ENCODE peak calls at places on chromosomes 4 and X, in four cellular contexts. M is GM12865, Q is keratinocyte, T is choroid plexus epithelial cell. V is an unnamed sample.

GRCh38 chr4:88937081-88937480 is 119.9 kb downstream of the FAM13A start:
- DNase-seq in T (peak), M (no peak), Q (no peak), V (no peak)

GRCh38 chr4:38131371-38132139 is 171.4 kb downstream of the PTTG2 start:
- DNase-seq in M (peak), T (peak), Q (no peak), V (peak)

GRCh38 chrX:15838017-15838416 is 16.6 kb downstream of the AP1S2 start:
- DNase-seq in Q (no peak), T (no peak), M (peak), V (no peak)

GRCh38 chrX:153065389-153065788 is 6.9 kb upstream of the PNMA6A start:
- DNase-seq in M (no peak), Q (no peak), T (no peak), V (no peak)

GRCh38 chr4:147071341-147071740 is 125.7 kb upstream of the TTC29 start:
- DNase-seq in M (no peak), T (no peak), Q (no peak), V (no peak)

GRCh38 chrX:23248187-23248586 is 86.5 kb upstream of the PTCHD1 start:
- DNase-seq in T (no peak), Q (no peak), M (no peak), V (no peak)

GRCh38 chrX:118603981-118604380 is 108.4 kb downstream of the DOCK11 start:
- DNase-seq in Q (no peak), M (peak), T (peak), V (peak)

GRCh38 chrX:48456628-48457027 is 13.4 kb downstream of the SLC38A5 start:
- DNase-seq in M (no peak), T (no peak), Q (no peak), V (no peak)

GRCh38 chrX:81195712-81196111 is 6.0 kb downstream of the HMGN5 start:
- DNase-seq in Q (no peak), M (peak), T (peak), V (peak)

GRCh38 chrX:68428431-68428830 is 4.9 kb downstream of the OPHN1 start:
- DNase-seq in T (peak), M (no peak), Q (peak), V (peak)

GRCh38 chrX:9339603-9340569 is 125.0 kb upstream of the TBL1X start:
- DNase-seq in T (no peak), Q (no peak), M (peak), V (no peak)

GRCh38 chrX:9343971-9344370 is 120.9 kb upstream of the TBL1X start:
- DNase-seq in Q (no peak), M (no peak), T (no peak), V (no peak)

GRCh38 chrX:9341305-9342201 is 123.3 kb upstream of the TBL1X start:
- DNase-seq in Q (no peak), T (peak), M (peak), V (peak)

GRCh38 chrX:9340619-9341304 is 124.1 kb upstream of the TBL1X start:
- DNase-seq in T (peak), Q (no peak), M (peak), V (peak)

GRCh38 chrX:9342581-9343051 is 122.2 kb upstream of the TBL1X start:
- DNase-seq in Q (no peak), T (peak), M (peak), V (peak)
- H3K4me3 ChIP-seq in Q (no peak), T (peak), M (no peak), V (peak)

GRCh38 chr4:94171616-94172015 is 36.0 kb upstream of the SMARCAD1 start:
- DNase-seq in Q (no peak), M (no peak), T (peak), V (peak)
- TF ChIP-seq CTCF in Q (no peak), M (peak), T (peak), V (peak)

GRCh38 chr4:173073939-173074500 is 94.6 kb upstream of the GALNT7 start:
- DNase-seq in T (no peak), Q (no peak), M (no peak), V (no peak)
- H3K4me3 ChIP-seq in T (no peak), Q (no peak), M (no peak), V (no peak)

GRCh38 chr4:101035522-101035921 is 311.8 kb downstream of the PPP3CA start:
- DNase-seq in Q (no peak), M (no peak), T (no peak), V (no peak)

GRCh38 chr4:101037938-101038413 is 309.4 kb downstream of the PPP3CA start:
- DNase-seq in Q (no peak), M (peak), T (no peak), V (no peak)

GRCh38 chr4:101037249-101037648 is 310.1 kb downstream of the PPP3CA start:
- DNase-seq in Q (peak), M (no peak), T (no peak), V (no peak)

GRCh38 chr4:101031971-101032370 is 315.4 kb downstream of the PPP3CA start:
- DNase-seq in Q (no peak), M (no peak), T (no peak), V (no peak)

DNA sequence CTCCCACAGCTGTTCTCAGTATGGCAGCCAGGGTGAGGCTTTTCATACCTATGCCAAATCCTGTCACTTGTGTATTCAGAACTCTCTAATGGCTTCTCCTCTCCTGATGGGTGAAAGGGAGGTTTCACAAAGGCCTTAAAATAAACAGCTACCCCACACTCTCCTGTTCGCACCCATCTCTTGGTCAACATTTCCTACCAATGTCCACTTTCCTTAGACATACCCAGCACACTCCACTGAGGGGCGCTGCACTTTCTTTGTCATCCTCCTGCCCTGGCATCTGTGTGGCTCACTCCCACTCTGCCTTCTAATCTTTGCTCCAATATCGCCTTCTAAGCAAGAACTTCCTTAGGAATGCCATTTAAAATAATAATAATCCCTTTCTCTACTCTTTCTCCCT is 313.3 kb downstream of the PPP3CA start:
- DNase-seq in T (no peak), M (no peak), Q (no peak), V (no peak)
- TF ChIP-seq CTCF in T (no peak), M (no peak), Q (peak), V (no peak)

GRCh38 chr4:2837110-2837903 is 6.3 kb upstream of the ADD1 start:
- DNase-seq in M (peak), T (no peak), Q (no peak), V (no peak)
- H3K4me3 ChIP-seq in M (no peak), T (no peak), Q (no peak), V (no peak)

GRCh38 chr4:139017861-139018260 is 2.3 kb downstream of the NOCT start:
- DNase-seq in T (peak), M (no peak), Q (no peak), V (peak)

GRCh38 chr4:139018501-139018900 is 2.9 kb downstream of the NOCT start:
- DNase-seq in M (no peak), Q (no peak), T (no peak), V (peak)

GRCh38 chr4:139015948-139016451 is 419 bp downstream of the NOCT start:
- DNase-seq in Q (no peak), M (peak), T (peak), V (peak)

GRCh38 chr4:139020384-139020783 is 4.8 kb downstream of the NOCT start:
- DNase-seq in Q (no peak), T (no peak), M (no peak), V (no peak)

DNA sequence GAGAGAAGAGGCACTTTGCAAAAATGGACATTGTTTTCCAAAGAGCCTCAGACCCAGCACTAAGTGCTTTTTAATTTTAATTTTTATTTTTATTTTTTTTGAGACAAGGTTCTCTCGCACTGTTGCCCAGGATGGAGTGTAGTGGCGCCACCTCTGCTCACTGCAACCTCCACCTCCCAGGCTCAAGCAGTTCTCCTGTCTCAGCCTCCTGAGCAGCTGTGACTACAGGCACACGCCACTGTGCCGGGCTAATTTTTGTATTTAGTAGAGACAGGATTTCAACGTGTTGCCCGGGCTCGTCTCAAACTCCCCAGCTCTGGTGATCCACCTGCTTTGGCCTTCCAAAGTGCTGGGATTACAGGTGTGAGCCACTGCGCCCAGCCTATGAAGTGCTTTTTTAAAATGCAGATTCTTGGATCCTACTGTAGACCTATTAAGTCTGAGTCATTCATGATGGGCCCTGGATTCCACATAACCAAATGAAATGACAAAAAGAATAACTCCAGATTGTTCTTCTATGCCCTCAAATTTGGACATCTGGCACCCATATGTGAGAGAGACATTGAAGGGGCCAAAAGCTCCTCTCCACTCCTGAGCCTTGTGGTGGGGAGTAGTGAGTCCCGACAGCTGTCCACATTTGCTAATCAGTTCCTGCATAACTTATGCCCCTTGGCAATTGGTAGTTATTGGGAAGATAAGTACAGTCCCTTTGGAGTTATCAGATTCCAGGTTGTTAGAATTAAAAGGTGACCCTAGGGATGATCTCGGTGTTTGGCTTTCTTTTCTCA is 3.6 kb downstream of the NOCT start:
- DNase-seq in M (no peak), Q (no peak), T (peak), V (peak)
- TF ChIP-seq CTCF in M (no peak), Q (no peak), T (no peak), V (no peak)

GRCh38 chr4:55122235-55122634 is 3.2 kb downstream of the KDR start:
- DNase-seq in M (no peak), Q (no peak), T (no peak), V (no peak)

GRCh38 chr4:55125763-55126541 is 557 bp upstream of the KDR start:
- DNase-seq in Q (no peak), T (peak), M (no peak), V (peak)

GRCh38 chr4:55123791-55124190 is 1.6 kb downstream of the KDR start:
- DNase-seq in T (no peak), M (no peak), Q (no peak), V (no peak)

GRCh38 chr4:55125087-55125721 is at the start of gene KDR:
- DNase-seq in T (peak), M (no peak), Q (no peak), V (peak)

DNA sequence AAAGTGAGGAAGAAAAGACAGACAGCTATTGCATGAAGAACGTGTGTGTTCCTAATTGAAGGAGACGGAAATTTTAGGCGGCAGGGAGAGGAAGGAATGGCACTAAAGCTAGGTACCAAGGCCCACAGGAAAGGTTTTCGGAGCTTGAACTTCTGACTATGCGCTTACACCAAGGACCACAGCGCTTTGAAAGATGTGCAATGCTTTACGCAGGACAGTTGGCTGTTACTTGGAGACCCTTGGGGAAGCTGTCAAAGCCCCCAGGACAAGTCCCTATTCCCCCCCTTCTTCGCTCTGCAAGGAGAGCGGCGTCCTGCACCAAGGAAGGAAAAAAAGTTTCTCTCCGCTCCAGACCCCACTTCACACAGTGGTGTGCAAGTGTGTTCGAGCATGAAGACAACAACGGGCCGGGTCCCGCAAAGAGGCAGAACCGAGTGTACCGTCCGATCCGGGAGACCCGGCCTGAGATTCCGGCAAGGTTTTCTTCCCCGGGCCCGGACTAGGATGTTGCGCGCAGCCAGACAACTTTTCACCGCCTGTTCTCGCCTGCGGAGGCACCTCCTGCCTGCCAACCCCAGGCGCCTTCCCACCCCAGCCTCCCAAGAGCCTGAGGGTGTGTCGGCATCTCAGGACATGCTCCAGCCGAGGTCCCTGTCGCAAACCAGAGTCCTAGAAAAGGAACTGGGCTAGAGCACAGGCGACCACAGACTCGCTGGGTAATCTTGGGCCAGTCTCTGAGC is 888 bp downstream of the KDR start:
- DNase-seq in Q (no peak), M (no peak), T (peak), V (peak)
- H3K4me3 ChIP-seq in Q (no peak), M (no peak), T (peak), V (peak)

DNA sequence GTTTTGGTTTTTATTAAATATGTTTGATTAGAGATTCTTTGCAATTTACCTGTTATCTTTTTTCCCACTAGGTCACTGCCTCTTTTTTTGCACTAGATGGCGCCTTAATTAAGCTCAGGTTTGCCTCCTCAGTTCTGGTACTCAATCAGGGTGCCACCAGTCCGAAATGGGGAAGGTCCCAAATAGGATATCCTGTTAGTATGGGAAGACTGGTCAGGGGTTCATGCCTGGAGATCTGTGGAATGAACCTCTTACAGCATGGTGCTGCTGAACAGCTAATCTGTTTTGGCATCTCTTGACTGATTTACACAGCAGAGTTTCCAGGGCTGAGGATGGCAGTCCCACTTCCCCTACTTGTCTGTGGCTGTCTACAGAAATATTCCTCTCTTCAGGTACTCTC is 24.2 kb upstream of the VSIG1 start:
- DNase-seq in Q (no peak), T (peak), M (peak), V (peak)
- TF ChIP-seq CTCF in Q (peak), T (peak), M (peak), V (peak)

V was measured in fibroblast of mammary gland.